ENCODE peak calls at places on chromosomes 4 and X, in seven cellular contexts. S, R, M, G, W, A and N are unnamed samples. For H3K4me1, the result is how much of the 10 kb centered on the place peaks cover.

GRCh38 chrX:133654801-133655200 is 239.5 kb upstream of the GPC4 start:
- DNase-seq in M (no peak), W (no peak), A (no peak), G (no peak), S (no peak), R (no peak), N (no peak)

GRCh38 chr4:11467931-11468330 is 39.2 kb upstream of the HS3ST1 start:
- DNase-seq in R (no peak), S (no peak), W (no peak), G (no peak), A (no peak), M (no peak), N (no peak)

GRCh38 chr4:173529505-173530325 is at the start of gene HAND2:
- DNase-seq in M (no peak), G (peak), W (no peak), S (peak), R (no peak), A (peak), N (peak)

GRCh38 chrX:47172549-47172948 is 21.1 kb upstream of the UBA1 start:
- DNase-seq in R (peak), S (no peak), A (peak), W (no peak), G (no peak), M (no peak), N (no peak)

GRCh38 chr4:94843222-94843621 is 85.5 kb downstream of the BMPR1B start:
- DNase-seq in M (no peak), A (no peak), R (no peak), S (no peak), W (no peak), G (no peak), N (no peak)

GRCh38 chr4:73018595-73018994 is 50.9 kb downstream of the COX18 start:
- DNase-seq in M (no peak), W (no peak), G (no peak), A (no peak), R (no peak), S (no peak), N (no peak)

GRCh38 chr4:1551211-1551610 is 132.9 kb downstream of the FAM53A start:
- DNase-seq in R (no peak), W (no peak), G (no peak), S (no peak), M (no peak), A (no peak), N (no peak)

GRCh38 chrX:115134366-115134765 is 54.8 kb upstream of the RBMXL3 start:
- DNase-seq in M (no peak), G (no peak), R (no peak), A (no peak), W (no peak), S (no peak), N (no peak)

GRCh38 chrX:46913710-46914109 is 1.5 kb downstream of the JADE3 start:
- DNase-seq in S (peak), W (no peak), G (peak), A (no peak), R (no peak), M (no peak), N (peak)

GRCh38 chr4:109559625-109559982 is 442 bp upstream of the MCUB start:
- DNase-seq in S (peak), R (peak), G (no peak), A (peak), M (peak), W (no peak), N (peak)

GRCh38 chr4:86935833-86936721 is 1.3 kb downstream of the AFF1 start:
- DNase-seq in S (no peak), M (peak), R (peak), W (no peak), A (peak), G (peak), N (peak)

GRCh38 chr4:22986881-22987280 is 294.1 kb downstream of the GBA3 start:
- DNase-seq in R (no peak), M (no peak), W (no peak), A (no peak), S (no peak), G (no peak), N (no peak)

GRCh38 chrX:10749113-10749512 is 128.7 kb upstream of the MID1 start:
- DNase-seq in M (no peak), G (no peak), S (no peak), R (no peak), A (no peak), W (no peak), N (no peak)

GRCh38 chrX:2451456-2452316 is 49.1 kb downstream of the DHRSX start:
- DNase-seq in R (peak), M (no peak), A (no peak), G (no peak), S (no peak), W (no peak), N (no peak)

GRCh38 chr4:3415471-3416141 is 26.2 kb upstream of the HGFAC start:
- DNase-seq in M (no peak), S (no peak), A (peak), R (peak), G (no peak), W (no peak), N (peak)

GRCh38 chrX:102979536-102979935 is 42.5 kb downstream of the RAB40AL start:
- DNase-seq in G (no peak), R (no peak), A (no peak), S (no peak), M (no peak), W (no peak), N (no peak)

GRCh38 chrX:30308263-30309138 is 689 bp downstream of the NR0B1 start:
- DNase-seq in R (no peak), G (peak), S (peak), W (no peak), A (no peak), M (no peak), N (peak)

GRCh38 chr4:71214578-71214977 is 124.2 kb upstream of the SLC4A4 start:
- DNase-seq in A (no peak), M (no peak), G (no peak), W (no peak), S (no peak), R (no peak), N (no peak)

GRCh38 chrX:145817299-145817665 is 347 bp upstream of the SLITRK2 start:
- DNase-seq in W (no peak), M (no peak), G (no peak), A (no peak), R (no peak), S (no peak), N (no peak)

GRCh38 chrX:63503541-63503940 is 152.4 kb upstream of the SPIN4 start:
- DNase-seq in A (no peak), W (no peak), R (no peak), S (no peak), G (peak), M (no peak), N (no peak)

GRCh38 chr4:2949782-2950125 is 13.5 kb downstream of the NOP14 start:
- DNase-seq in A (no peak), G (no peak), R (no peak), M (no peak), W (no peak), S (no peak), N (no peak)

GRCh38 chr4:183912585-183912984 is 7.5 kb downstream of the STOX2 start:
- DNase-seq in G (no peak), A (no peak), M (no peak), W (no peak), R (no peak), S (no peak), N (no peak)

GRCh38 chr4:64248151-64248550 is 161.1 kb downstream of the TECRL start:
- DNase-seq in W (no peak), G (no peak), A (no peak), M (no peak), S (no peak), R (no peak), N (no peak)

GRCh38 chr4:22427676-22428075 is 88.2 kb downstream of the ADGRA3 start:
- DNase-seq in M (no peak), R (no peak), W (no peak), G (no peak), A (no peak), S (no peak), N (no peak)

GRCh38 chrX:21479695-21480280 is 105.6 kb downstream of the CNKSR2 start:
- DNase-seq in G (peak), A (no peak), W (no peak), R (no peak), M (no peak), S (peak), N (no peak)

GRCh38 chrX:30895331-30895730 is 6.3 kb upstream of the TAB3 start:
- DNase-seq in A (no peak), W (no peak), G (no peak), M (no peak), S (no peak), R (no peak), N (no peak)

GRCh38 chr4:30912098-30912719 is 192.0 kb downstream of the PCDH7 start:
- DNase-seq in G (no peak), S (no peak), M (no peak), A (no peak), W (no peak), R (no peak), N (no peak)

GRCh38 chrX:44842555-44843317 is 1.1 kb upstream of the DUSP21 start:
- DNase-seq in W (no peak), G (no peak), S (no peak), R (no peak), M (no peak), A (no peak), N (no peak)

DNA sequence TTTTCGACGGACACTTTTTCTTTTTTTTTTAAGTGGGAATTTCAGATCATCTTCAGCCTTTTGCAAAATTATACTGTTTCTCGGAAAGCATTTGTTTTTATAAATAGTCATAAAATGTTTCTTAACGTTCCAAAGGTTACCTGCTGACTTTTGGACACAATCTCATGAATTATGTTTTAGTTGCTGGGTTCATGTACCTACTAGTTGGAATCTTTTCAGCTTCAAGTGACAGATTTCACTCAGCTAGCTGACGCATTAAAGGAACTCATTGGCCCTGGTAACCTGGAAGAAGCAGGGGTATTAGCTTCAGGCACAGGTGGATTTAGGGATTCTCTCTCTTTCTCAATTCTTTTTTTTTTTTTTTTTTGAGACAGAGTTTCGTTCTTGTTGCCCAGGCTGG is 66.5 kb downstream of the TMEM131L start:
- DNase-seq in A (no peak), G (no peak), S (no peak), R (no peak), W (no peak), M (no peak), N (no peak)
- H3K4me1 ChIP-seq in A (under half), G (under half), S (under half), R (under half), W (under half), M (under half), N (under half)

GRCh38 chr4:8315343-8316250 is 46.0 kb downstream of the HTRA3 start:
- DNase-seq in S (peak), G (peak), W (no peak), R (peak), A (peak), M (peak), N (peak)
- H3K27ac ChIP-seq in S (no peak), G (peak), W (peak), R (no peak), A (no peak), M (peak), N (peak)

GRCh38 chrX:136588060-136588459 is 56.0 kb downstream of the VGLL1 start:
- DNase-seq in R (no peak), S (no peak), M (no peak), G (no peak), W (no peak), A (no peak), N (no peak)

GRCh38 chrX:136586386-136586785 is 54.4 kb downstream of the VGLL1 start:
- DNase-seq in R (no peak), G (no peak), W (no peak), S (no peak), A (no peak), M (no peak), N (no peak)

GRCh38 chrX:136585960-136586359 is 53.9 kb downstream of the VGLL1 start:
- DNase-seq in M (no peak), S (no peak), R (no peak), A (no peak), G (no peak), W (no peak), N (no peak)

GRCh38 chrX:136587532-136587931 is 55.5 kb downstream of the VGLL1 start:
- DNase-seq in A (no peak), G (no peak), R (no peak), S (no peak), M (no peak), W (no peak), N (no peak)

GRCh38 chrX:136589966-136590365 is 58.0 kb downstream of the VGLL1 start:
- DNase-seq in S (no peak), G (no peak), M (no peak), A (no peak), R (no peak), W (no peak), N (no peak)
- H3K4me1 ChIP-seq in S (under half), G (under half), M (under half), A (under half), R (under half), W (under half), N (under half)

DNA sequence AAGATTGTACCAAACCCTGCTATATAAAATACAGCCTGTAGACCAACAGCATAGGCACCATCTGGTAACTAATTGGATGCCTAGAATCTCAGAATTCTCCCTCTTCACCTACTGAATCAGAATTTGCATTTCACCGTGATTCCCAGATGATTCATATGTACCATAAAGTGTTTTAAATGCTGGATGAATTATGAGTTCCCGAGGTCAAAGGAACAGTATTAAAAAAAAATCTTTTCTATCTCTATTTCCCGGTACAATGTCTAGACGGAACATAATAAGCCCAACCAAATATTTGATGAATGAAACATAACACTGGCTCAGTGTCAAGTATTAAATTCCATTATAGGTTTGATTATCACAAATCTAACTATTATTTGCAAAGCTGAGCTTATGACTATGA is 280.0 kb downstream of the ANKRD50 start:
- DNase-seq in A (no peak), M (no peak), R (no peak), S (no peak), G (no peak), W (no peak), N (no peak)
- H3K27ac ChIP-seq in A (no peak), M (no peak), R (no peak), S (no peak), G (no peak), W (no peak), N (no peak)

GRCh38 chr4:65661469-65661868 is 8.8 kb downstream of the EPHA5 start:
- DNase-seq in S (no peak), W (no peak), G (no peak), R (no peak), A (no peak), M (no peak), N (no peak)
- H3K4me1 ChIP-seq in S (under half), W (under half), G (under half), R (under half), A (under half), M (under half), N (under half)

GRCh38 chrX:13420545-13421183 is 100.8 kb upstream of the ATXN3L start:
- DNase-seq in A (no peak), R (no peak), G (no peak), W (no peak), S (no peak), M (no peak), N (no peak)

GRCh38 chrX:13419918-13420317 is 100.1 kb upstream of the ATXN3L start:
- DNase-seq in S (no peak), G (no peak), W (no peak), A (no peak), R (no peak), M (no peak), N (no peak)

GRCh38 chrX:13418126-13419091 is 98.6 kb upstream of the ATXN3L start:
- DNase-seq in R (no peak), M (no peak), A (no peak), W (no peak), S (no peak), G (no peak), N (no peak)

GRCh38 chrX:13415551-13415950 is 95.7 kb upstream of the ATXN3L start:
- DNase-seq in A (no peak), R (no peak), W (no peak), G (no peak), S (no peak), M (no peak), N (no peak)

GRCh38 chrX:13419276-13419675 is 99.4 kb upstream of the ATXN3L start:
- DNase-seq in S (no peak), A (no peak), M (no peak), G (no peak), R (no peak), W (no peak), N (no peak)
- H3K27ac ChIP-seq in S (peak), A (no peak), M (no peak), G (no peak), R (no peak), W (no peak), N (no peak)

DNA sequence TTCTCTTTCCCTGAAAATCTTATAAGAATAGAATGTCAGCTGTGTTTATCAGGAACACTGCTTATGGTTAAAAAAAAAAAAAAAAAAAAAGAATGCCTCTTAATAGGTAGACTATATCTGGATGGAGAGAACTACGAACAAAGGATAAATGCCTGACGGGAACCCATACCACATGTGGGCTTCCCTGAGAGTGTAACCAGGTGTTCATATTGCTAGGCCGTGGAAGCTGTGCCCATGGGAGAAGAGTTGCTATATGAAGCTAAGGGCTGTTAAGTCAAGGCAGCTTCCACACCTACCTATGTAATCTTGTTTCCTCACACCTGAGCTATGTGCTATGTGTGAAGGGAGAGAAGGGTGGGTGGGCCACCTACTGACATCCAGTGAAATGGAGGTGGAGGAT is 27.3 kb downstream of the TMEM184C start:
- DNase-seq in A (no peak), R (no peak), W (no peak), G (no peak), M (no peak), S (no peak), N (no peak)
- H3K4me1 ChIP-seq in A (under half), R (under half), W (under half), G (under half), M (under half), S (under half), N (under half)

DNA sequence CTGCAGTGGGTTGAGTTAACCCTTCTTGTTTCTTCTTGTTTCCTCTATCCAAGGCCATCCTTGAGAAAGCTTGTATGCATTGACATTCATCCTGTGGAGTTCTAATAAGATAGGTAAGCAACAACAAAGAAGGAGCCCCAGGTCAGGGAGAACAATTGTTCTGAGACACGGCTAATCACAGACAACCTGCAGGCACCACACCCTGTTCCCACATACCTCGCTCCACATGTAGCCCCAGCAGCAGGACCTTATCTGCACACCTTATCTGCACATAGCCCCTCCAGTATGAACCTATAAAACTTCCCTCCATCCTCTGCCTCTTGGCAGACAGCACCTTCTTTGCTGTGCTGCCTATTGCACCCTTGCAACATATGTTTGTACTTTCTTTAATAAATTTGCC is 129.1 kb downstream of the MSL3 start:
- DNase-seq in W (no peak), S (no peak), G (no peak), M (no peak), R (no peak), A (no peak), N (no peak)
- H3K27ac ChIP-seq in W (no peak), S (no peak), G (no peak), M (no peak), R (no peak), A (no peak), N (no peak)